ENCODE peak calls at places on chromosomes 7 and 10, in four cellular contexts. One of them, this sample, is unnamed. For H3K36me3, the result is how much of the 10 kb centered on the place peaks cover.

GRCh38 chr7:1883031-1883761 is 213.1 kb downstream of the ELFN1 start:
- DNase-seq in cardiac muscle cell: peak
- DNase-seq in heart right ventricle: no peak
- DNase-seq in HepG2: no peak
- DNase-seq in this sample: no peak

GRCh38 chr10:83541096-83541495 is 598.2 kb upstream of the GHITM start:
- DNase-seq in cardiac muscle cell: no peak
- DNase-seq in heart right ventricle: no peak
- DNase-seq in HepG2: no peak
- DNase-seq in this sample: no peak

GRCh38 chr7:11625669-11626068 is 206.3 kb downstream of the THSD7A start:
- DNase-seq in cardiac muscle cell: peak
- DNase-seq in heart right ventricle: no peak
- DNase-seq in HepG2: no peak
- DNase-seq in this sample: no peak

GRCh38 chr10:90718185-90718584 is 139.7 kb downstream of the HTR7 start:
- DNase-seq in cardiac muscle cell: peak
- DNase-seq in heart right ventricle: no peak
- DNase-seq in HepG2: no peak
- DNase-seq in this sample: no peak

GRCh38 chr10:117425908-117426566 is 50.8 kb upstream of the PDZD8 start:
- DNase-seq in cardiac muscle cell: no peak
- DNase-seq in heart right ventricle: no peak
- DNase-seq in HepG2: no peak
- DNase-seq in this sample: no peak

GRCh38 chr10:12835709-12836108 is 165.8 kb downstream of the CCDC3 start:
- DNase-seq in cardiac muscle cell: peak
- DNase-seq in heart right ventricle: no peak
- DNase-seq in HepG2: no peak
- DNase-seq in this sample: peak

GRCh38 chr7:47449810-47450586 is 131.9 kb downstream of the TNS3 start:
- DNase-seq in cardiac muscle cell: peak
- DNase-seq in heart right ventricle: no peak
- DNase-seq in HepG2: no peak
- DNase-seq in this sample: no peak

GRCh38 chr7:30799206-30799975 is 28.2 kb downstream of the MINDY4 start:
- DNase-seq in cardiac muscle cell: peak
- DNase-seq in heart right ventricle: no peak
- DNase-seq in HepG2: no peak
- DNase-seq in this sample: peak

GRCh38 chr10:116817780-116818343 is 31.4 kb upstream of the ENO4 start:
- DNase-seq in cardiac muscle cell: no peak
- DNase-seq in heart right ventricle: no peak
- DNase-seq in HepG2: no peak
- DNase-seq in this sample: no peak

GRCh38 chr10:73648252-73648651 is 7.0 kb upstream of the MYOZ1 start:
- DNase-seq in cardiac muscle cell: peak
- DNase-seq in heart right ventricle: peak
- DNase-seq in HepG2: no peak
- DNase-seq in this sample: no peak

GRCh38 chr10:63578501-63578900 is 57.3 kb downstream of the REEP3 start:
- DNase-seq in cardiac muscle cell: no peak
- DNase-seq in heart right ventricle: no peak
- DNase-seq in HepG2: no peak
- DNase-seq in this sample: no peak

GRCh38 chr10:69684020-69684980 is 54.3 kb downstream of the FAM241B start:
- DNase-seq in cardiac muscle cell: peak
- DNase-seq in heart right ventricle: peak
- DNase-seq in HepG2: peak
- DNase-seq in this sample: peak

GRCh38 chr7:4682621-4683042 is 537 bp downstream of the FOXK1 start:
- DNase-seq in cardiac muscle cell: peak
- DNase-seq in heart right ventricle: peak
- DNase-seq in HepG2: no peak
- DNase-seq in this sample: peak

GRCh38 chr10:38054361-38054797 is 39.8 kb upstream of the ZNF37A start:
- DNase-seq in cardiac muscle cell: peak
- DNase-seq in heart right ventricle: no peak
- DNase-seq in HepG2: no peak
- DNase-seq in this sample: no peak

GRCh38 chr10:119542990-119543813 is 683 bp upstream of the RGS10 start:
- DNase-seq in cardiac muscle cell: peak
- DNase-seq in heart right ventricle: peak
- DNase-seq in HepG2: peak
- DNase-seq in this sample: no peak

GRCh38 chr10:96588060-96588554 is 1.3 kb upstream of the TM9SF3 start:
- DNase-seq in cardiac muscle cell: no peak
- DNase-seq in heart right ventricle: no peak
- DNase-seq in HepG2: peak
- DNase-seq in this sample: no peak

GRCh38 chr10:28545967-28546644 is 13.2 kb downstream of the WAC start:
- DNase-seq in cardiac muscle cell: no peak
- DNase-seq in heart right ventricle: no peak
- DNase-seq in HepG2: no peak
- DNase-seq in this sample: no peak

GRCh38 chr10:18216482-18216881 is 76.3 kb downstream of the CACNB2 start:
- DNase-seq in cardiac muscle cell: peak
- DNase-seq in heart right ventricle: no peak
- DNase-seq in HepG2: peak
- DNase-seq in this sample: no peak

GRCh38 chr10:43044444-43045245 is 32.2 kb upstream of the RET start:
- DNase-seq in cardiac muscle cell: no peak
- DNase-seq in heart right ventricle: no peak
- DNase-seq in HepG2: no peak
- DNase-seq in this sample: no peak

GRCh38 chr10:58813573-58813972 is 300.9 kb downstream of the BICC1 start:
- DNase-seq in cardiac muscle cell: no peak
- DNase-seq in heart right ventricle: no peak
- DNase-seq in HepG2: peak
- DNase-seq in this sample: no peak

GRCh38 chr7:108459922-108460551 is 3.8 kb upstream of the NRCAM start:
- DNase-seq in cardiac muscle cell: peak
- DNase-seq in heart right ventricle: no peak
- DNase-seq in HepG2: peak
- DNase-seq in this sample: no peak

GRCh38 chr10:4740471-4740870 is 85.5 kb upstream of the AKR1E2 start:
- DNase-seq in cardiac muscle cell: no peak
- DNase-seq in heart right ventricle: no peak
- DNase-seq in HepG2: no peak
- DNase-seq in this sample: no peak

GRCh38 chr10:78203915-78204818 is 170.5 kb downstream of the RPS24 start:
- DNase-seq in cardiac muscle cell: peak
- DNase-seq in heart right ventricle: peak
- DNase-seq in HepG2: peak
- DNase-seq in this sample: no peak

DNA sequence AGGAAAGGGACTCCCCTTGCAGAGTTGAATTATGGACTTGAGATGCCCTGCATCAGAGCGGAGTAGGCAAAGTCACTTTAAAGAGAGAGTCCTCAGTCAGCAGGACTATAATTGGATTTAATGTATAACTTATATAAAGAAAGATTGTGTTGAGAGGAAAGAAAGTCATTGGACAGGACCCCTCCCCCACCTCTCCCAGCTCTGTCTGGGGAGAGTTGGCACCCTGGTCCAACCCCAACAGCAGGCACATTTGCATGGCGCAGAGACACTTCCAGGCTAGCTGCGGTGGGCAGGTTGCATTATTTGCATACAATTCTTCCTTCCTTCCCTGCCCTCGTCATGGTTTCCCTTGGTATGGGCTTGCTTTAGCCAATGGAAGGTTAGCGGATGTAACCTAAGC is 46.1 kb upstream of the NPTX2 start:
- DNase-seq in cardiac muscle cell: no peak
- DNase-seq in heart right ventricle: no peak
- DNase-seq in HepG2: no peak
- DNase-seq in this sample: no peak
- H3K27ac ChIP-seq in cardiac muscle cell: no peak
- H3K27ac ChIP-seq in heart right ventricle: no peak
- H3K27ac ChIP-seq in HepG2: no peak
- H3K27ac ChIP-seq in this sample: no peak

GRCh38 chr10:129341131-129341530 is 125.9 kb upstream of the MGMT start:
- DNase-seq in cardiac muscle cell: no peak
- DNase-seq in heart right ventricle: no peak
- DNase-seq in HepG2: no peak
- DNase-seq in this sample: no peak
- H3K36me3 ChIP-seq in cardiac muscle cell: under half
- H3K36me3 ChIP-seq in heart right ventricle: under half
- H3K36me3 ChIP-seq in HepG2: under half
- H3K36me3 ChIP-seq in this sample: under half

DNA sequence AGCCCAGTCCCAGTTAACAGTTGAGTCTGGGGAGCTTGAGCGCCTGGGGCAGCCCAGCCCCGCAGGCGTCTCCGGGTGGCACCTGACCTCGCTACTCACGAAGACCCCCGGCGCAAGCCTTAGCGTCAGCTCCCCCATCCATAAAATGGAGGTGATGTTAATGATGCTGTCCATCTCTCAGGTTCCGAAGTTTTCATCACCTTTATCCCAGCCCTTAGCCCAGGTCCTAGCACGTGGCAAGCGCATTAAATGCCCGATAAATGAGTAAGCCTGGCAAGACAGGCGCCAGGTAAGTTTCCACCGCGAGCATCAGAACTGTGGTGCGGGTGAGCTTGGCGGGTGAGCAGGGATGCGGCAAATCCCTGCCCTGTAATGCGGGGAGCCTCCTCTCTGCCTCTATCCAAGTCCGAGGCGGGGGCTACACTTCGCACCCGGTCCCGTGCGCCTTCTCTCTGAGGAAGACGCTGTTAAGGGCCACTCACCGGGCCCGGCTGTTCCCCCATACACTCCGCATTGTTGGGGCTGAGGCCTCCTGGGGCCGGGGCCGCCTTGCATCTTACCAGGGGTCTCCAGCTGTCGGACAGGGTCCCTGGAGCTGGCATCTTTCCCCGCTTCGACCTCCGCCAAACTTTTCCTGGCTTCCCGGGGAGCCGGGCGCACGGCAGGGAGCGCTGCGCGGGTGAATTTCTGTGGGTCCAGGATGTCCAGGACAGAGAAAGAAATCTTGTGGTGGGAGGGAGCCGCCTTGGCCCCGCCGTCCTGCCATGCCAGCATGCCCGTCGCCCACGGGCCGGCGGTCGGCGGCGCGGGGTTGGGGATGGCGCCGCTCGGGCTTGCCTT is 445 bp downstream of the NKX1-2 start:
- DNase-seq in cardiac muscle cell: no peak
- DNase-seq in heart right ventricle: no peak
- DNase-seq in HepG2: no peak
- DNase-seq in this sample: no peak
- H3K27ac ChIP-seq in cardiac muscle cell: no peak
- H3K27ac ChIP-seq in heart right ventricle: no peak
- H3K27ac ChIP-seq in HepG2: no peak
- H3K27ac ChIP-seq in this sample: no peak

DNA sequence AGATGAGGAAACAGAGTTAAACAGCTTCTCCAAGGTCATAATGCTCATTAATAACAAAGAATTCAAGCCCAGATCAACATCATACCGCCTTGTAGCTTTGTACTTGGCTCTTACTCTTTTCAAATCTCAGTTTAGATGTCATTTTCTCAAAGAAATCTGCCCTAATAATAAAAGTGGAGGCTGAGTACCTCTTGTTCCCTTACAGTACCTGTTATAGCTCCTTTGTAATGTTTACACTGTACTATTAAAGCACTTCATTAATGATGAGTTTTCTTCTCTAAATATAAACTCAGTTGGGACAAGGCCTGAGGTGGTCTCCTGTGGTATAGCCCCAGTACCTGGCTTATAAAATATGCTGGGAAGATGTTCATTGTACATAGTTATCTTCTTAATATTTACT is 7.8 kb downstream of the SMNDC1 start:
- DNase-seq in cardiac muscle cell: no peak
- DNase-seq in heart right ventricle: no peak
- DNase-seq in HepG2: no peak
- DNase-seq in this sample: no peak
- H3K36me3 ChIP-seq in cardiac muscle cell: half or more
- H3K36me3 ChIP-seq in heart right ventricle: under half
- H3K36me3 ChIP-seq in HepG2: half or more
- H3K36me3 ChIP-seq in this sample: half or more

GRCh38 chr7:67408109-67408508 is 411.5 kb downstream of the TYW1 start:
- DNase-seq in cardiac muscle cell: no peak
- DNase-seq in heart right ventricle: no peak
- DNase-seq in HepG2: no peak
- DNase-seq in this sample: no peak

GRCh38 chr7:67401492-67401891 is 404.9 kb downstream of the TYW1 start:
- DNase-seq in cardiac muscle cell: no peak
- DNase-seq in heart right ventricle: no peak
- DNase-seq in HepG2: no peak
- DNase-seq in this sample: no peak

GRCh38 chr7:67407351-67407750 is 410.7 kb downstream of the TYW1 start:
- DNase-seq in cardiac muscle cell: no peak
- DNase-seq in heart right ventricle: no peak
- DNase-seq in HepG2: no peak
- DNase-seq in this sample: no peak

GRCh38 chr7:67402280-67402679 is 405.6 kb downstream of the TYW1 start:
- DNase-seq in cardiac muscle cell: no peak
- DNase-seq in heart right ventricle: no peak
- DNase-seq in HepG2: no peak
- DNase-seq in this sample: no peak

DNA sequence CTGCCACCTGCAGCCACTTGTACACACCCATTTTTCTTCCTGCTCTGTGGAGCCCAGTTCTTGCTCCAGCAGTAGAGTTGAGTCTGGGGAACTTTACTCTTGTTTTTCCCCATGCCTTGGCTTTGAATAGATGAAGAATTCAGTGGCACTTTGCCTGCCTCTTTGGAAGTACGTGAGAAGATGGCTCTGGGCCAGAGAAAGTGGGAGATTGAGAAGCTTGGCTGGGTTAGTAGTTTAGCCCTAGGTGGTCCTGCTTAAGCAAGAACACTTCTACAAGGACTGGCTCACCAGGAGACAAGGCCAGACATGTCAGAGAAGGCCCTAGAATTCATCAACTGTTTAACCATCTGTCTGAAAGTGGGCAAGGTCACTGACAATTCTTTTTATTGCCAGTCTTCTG is 410.3 kb downstream of the TYW1 start:
- DNase-seq in cardiac muscle cell: peak
- DNase-seq in heart right ventricle: no peak
- DNase-seq in HepG2: no peak
- DNase-seq in this sample: no peak
- H3K27ac ChIP-seq in cardiac muscle cell: no peak
- H3K27ac ChIP-seq in heart right ventricle: no peak
- H3K27ac ChIP-seq in HepG2: no peak
- H3K27ac ChIP-seq in this sample: no peak

GRCh38 chr7:135523146-135523545 is 13.2 kb upstream of the CNOT4 start:
- DNase-seq in cardiac muscle cell: no peak
- DNase-seq in heart right ventricle: no peak
- DNase-seq in HepG2: no peak
- DNase-seq in this sample: no peak
- H3K36me3 ChIP-seq in cardiac muscle cell: under half
- H3K36me3 ChIP-seq in heart right ventricle: under half
- H3K36me3 ChIP-seq in HepG2: under half
- H3K36me3 ChIP-seq in this sample: under half